ENCODE peak calls at places on chromosomes 16 and 17, in four cellular contexts. One of them, this sample, is unnamed.

GRCh38 chr16:12067714-12068401 is 91.3 kb downstream of the SNX29 start:
- DNase-seq in BE2C: peak; percentile 58
- DNase-seq in AG04450: peak; percentile 78
- DNase-seq in fibroblast of lung: peak; percentile 89
- DNase-seq in this sample: no peak

GRCh38 chr16:46973457-46974324 is at the start of gene DNAJA2:
- DNase-seq in BE2C: peak; percentile 96
- DNase-seq in AG04450: peak; percentile 50
- DNase-seq in fibroblast of lung: peak; percentile 89
- DNase-seq in this sample: peak; percentile 28

GRCh38 chr17:7081341-7082062 is 1.5 kb upstream of the CLEC10A start:
- DNase-seq in BE2C: no peak
- DNase-seq in AG04450: no peak
- DNase-seq in fibroblast of lung: no peak
- DNase-seq in this sample: no peak

GRCh38 chr16:67563708-67564468 is 1.6 kb downstream of the CTCF start:
- DNase-seq in BE2C: no peak
- DNase-seq in AG04450: peak; percentile 57
- DNase-seq in fibroblast of lung: peak; percentile 93
- DNase-seq in this sample: no peak

GRCh38 chr17:73705594-73705993 is 61.3 kb upstream of the SDK2 start:
- DNase-seq in BE2C: peak; percentile 96
- DNase-seq in AG04450: no peak
- DNase-seq in fibroblast of lung: peak; percentile 52
- DNase-seq in this sample: peak; percentile 71

GRCh38 chr17:68622423-68622822 is 21.3 kb upstream of the FAM20A start:
- DNase-seq in BE2C: no peak
- DNase-seq in AG04450: no peak
- DNase-seq in fibroblast of lung: no peak
- DNase-seq in this sample: no peak

GRCh38 chr16:67842509-67843342 is 606 bp downstream of the THAP11 start:
- DNase-seq in BE2C: peak; percentile 73
- DNase-seq in AG04450: no peak
- DNase-seq in fibroblast of lung: peak; percentile 60
- DNase-seq in this sample: no peak

GRCh38 chr17:46810837-46811236 is 7.7 kb downstream of the WNT3 start:
- DNase-seq in BE2C: no peak
- DNase-seq in AG04450: no peak
- DNase-seq in fibroblast of lung: no peak
- DNase-seq in this sample: no peak

GRCh38 chr16:57606147-57606846 is 22.1 kb upstream of the ADGRG1 start:
- DNase-seq in BE2C: no peak
- DNase-seq in AG04450: no peak
- DNase-seq in fibroblast of lung: no peak
- DNase-seq in this sample: no peak

GRCh38 chr16:1331712-1332617 is 1.5 kb upstream of the BAIAP3 start:
- DNase-seq in BE2C: peak; percentile 61
- DNase-seq in AG04450: no peak
- DNase-seq in fibroblast of lung: peak; percentile 32
- DNase-seq in this sample: peak; percentile 12

GRCh38 chr17:34816806-34817205 is 144.5 kb downstream of the CCT6B start:
- DNase-seq in BE2C: no peak
- DNase-seq in AG04450: no peak
- DNase-seq in fibroblast of lung: no peak
- DNase-seq in this sample: no peak

GRCh38 chr16:88924834-88925539 is 52.0 kb downstream of the CBFA2T3 start:
- DNase-seq in BE2C: peak; percentile 88
- DNase-seq in AG04450: peak; percentile 20
- DNase-seq in fibroblast of lung: peak; percentile 59
- DNase-seq in this sample: no peak

GRCh38 chr16:51538707-51539604 is 387.9 kb upstream of the SALL1 start:
- DNase-seq in BE2C: no peak
- DNase-seq in AG04450: peak; percentile 67
- DNase-seq in fibroblast of lung: peak; percentile 93
- DNase-seq in this sample: peak; percentile 64

GRCh38 chr17:59038734-59039133 is 67.9 kb downstream of the TRIM37 start:
- DNase-seq in BE2C: no peak
- DNase-seq in AG04450: peak; percentile 34
- DNase-seq in fibroblast of lung: peak; percentile 36
- DNase-seq in this sample: no peak

GRCh38 chr16:74586948-74587347 is 20.0 kb downstream of the GLG1 start:
- DNase-seq in BE2C: no peak
- DNase-seq in AG04450: no peak
- DNase-seq in fibroblast of lung: no peak
- DNase-seq in this sample: no peak

GRCh38 chr17:43665387-43666101 is 3.8 kb upstream of the MEOX1 start:
- DNase-seq in BE2C: no peak
- DNase-seq in AG04450: no peak
- DNase-seq in fibroblast of lung: no peak
- DNase-seq in this sample: no peak

GRCh38 chr16:3157229-3158013 is 22.6 kb downstream of the ZNF213 start:
- DNase-seq in BE2C: peak; percentile 79
- DNase-seq in AG04450: peak; percentile 89
- DNase-seq in fibroblast of lung: peak; percentile 94
- DNase-seq in this sample: peak; percentile 73

GRCh38 chr17:82615084-82616020 is 32.9 kb downstream of the WDR45B start:
- DNase-seq in BE2C: no peak
- DNase-seq in AG04450: no peak
- DNase-seq in fibroblast of lung: no peak
- DNase-seq in this sample: no peak

GRCh38 chr16:57432989-57433388 is 14.2 kb downstream of the CIAPIN1 start:
- DNase-seq in BE2C: no peak
- DNase-seq in AG04450: no peak
- DNase-seq in fibroblast of lung: no peak
- DNase-seq in this sample: no peak

GRCh38 chr16:30787613-30788378 is 791 bp upstream of the ZNF629 start:
- DNase-seq in BE2C: no peak
- DNase-seq in AG04450: no peak
- DNase-seq in fibroblast of lung: no peak
- DNase-seq in this sample: no peak

GRCh38 chr16:88074041-88074440 is 122.8 kb downstream of the BANP start:
- DNase-seq in BE2C: no peak
- DNase-seq in AG04450: no peak
- DNase-seq in fibroblast of lung: no peak
- DNase-seq in this sample: no peak

GRCh38 chr17:2684549-2684948 is 27.0 kb downstream of the CLUH start:
- DNase-seq in BE2C: no peak
- DNase-seq in AG04450: no peak
- DNase-seq in fibroblast of lung: no peak
- DNase-seq in this sample: no peak

GRCh38 chr16:17475104-17475503 is 4.3 kb upstream of the XYLT1 start:
- DNase-seq in BE2C: no peak
- DNase-seq in AG04450: no peak
- DNase-seq in fibroblast of lung: no peak
- DNase-seq in this sample: no peak

GRCh38 chr17:47701603-47702002 is 7.6 kb downstream of the TBKBP1 start:
- DNase-seq in BE2C: peak; percentile 82
- DNase-seq in AG04450: no peak
- DNase-seq in fibroblast of lung: no peak
- DNase-seq in this sample: no peak

GRCh38 chr17:64410750-64411490 is 20.3 kb upstream of the PECAM1 start:
- DNase-seq in BE2C: no peak
- DNase-seq in AG04450: no peak
- DNase-seq in fibroblast of lung: no peak
- DNase-seq in this sample: no peak

GRCh38 chr16:31569360-31569717 is 41.6 kb downstream of the AHSP start:
- DNase-seq in BE2C: no peak
- DNase-seq in AG04450: no peak
- DNase-seq in fibroblast of lung: no peak
- DNase-seq in this sample: no peak

GRCh38 chr17:60534613-60535157 is 8.6 kb upstream of the APPBP2 start:
- DNase-seq in BE2C: no peak
- DNase-seq in AG04450: no peak
- DNase-seq in fibroblast of lung: no peak
- DNase-seq in this sample: no peak

GRCh38 chr17:3535253-3535995 is 22.2 kb downstream of the TRPV3 start:
- DNase-seq in BE2C: peak; percentile 25
- DNase-seq in AG04450: no peak
- DNase-seq in fibroblast of lung: peak; percentile 81
- DNase-seq in this sample: no peak

DNA sequence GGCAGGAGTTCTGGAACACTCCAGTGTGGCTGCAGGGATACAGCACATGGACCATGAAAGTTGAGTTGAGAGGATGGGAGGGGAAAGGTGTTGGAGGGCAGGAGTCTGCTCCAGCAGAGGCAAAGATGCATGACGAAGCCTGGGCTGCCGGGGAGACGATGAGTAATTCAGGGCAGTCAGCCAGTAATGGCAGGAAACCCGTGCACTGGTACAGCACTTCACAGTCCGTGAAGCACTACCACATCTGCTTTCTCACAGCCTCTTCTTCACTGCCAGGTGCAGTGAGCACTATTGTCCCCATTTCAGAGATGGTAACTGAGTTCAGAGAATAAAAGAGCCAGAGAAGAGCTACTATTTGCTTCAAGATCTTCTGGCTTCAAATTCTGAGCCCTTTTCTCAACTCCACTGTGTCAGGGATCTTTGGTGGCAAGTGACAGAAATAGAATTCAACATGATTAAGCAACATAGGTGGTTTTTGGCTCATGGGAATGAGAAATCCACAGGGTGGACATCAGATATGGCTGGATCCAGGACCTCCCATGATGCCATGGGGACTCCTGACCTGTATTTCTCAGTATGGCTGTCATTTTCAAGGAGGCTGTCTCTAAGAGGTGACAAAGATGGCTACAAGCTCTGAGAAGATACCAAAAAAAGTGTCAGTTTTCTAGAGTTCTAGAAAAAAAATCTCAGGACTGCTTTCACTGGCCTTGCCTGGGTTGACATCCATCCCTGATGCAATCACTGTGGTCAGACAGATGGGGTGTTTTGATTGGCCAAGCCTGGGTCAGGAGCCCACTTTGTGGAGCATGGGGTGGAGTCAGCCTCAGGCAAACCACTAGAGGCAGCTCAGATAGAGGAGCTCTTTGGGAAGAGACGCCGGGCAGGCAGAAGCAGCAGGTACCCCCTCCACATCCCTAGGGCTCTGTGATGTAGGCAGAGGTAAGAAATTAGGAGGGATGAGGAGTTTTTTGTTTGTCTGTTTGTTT is 24.7 kb downstream of the IL21R start:
- DNase-seq in BE2C: no peak
- DNase-seq in AG04450: peak; percentile 71
- DNase-seq in fibroblast of lung: peak; percentile 88
- DNase-seq in this sample: peak; percentile 65
- TF ChIP-seq CTCF in BE2C: no peak
- TF ChIP-seq CTCF in AG04450: peak; percentile 22
- TF ChIP-seq CTCF in fibroblast of lung: peak; percentile 30
- TF ChIP-seq CTCF in this sample: no peak

GRCh38 chr17:81049372-81049911 is 14.5 kb downstream of the BAIAP2 start:
- DNase-seq in BE2C: no peak
- DNase-seq in AG04450: no peak
- DNase-seq in fibroblast of lung: no peak
- DNase-seq in this sample: no peak
- TF ChIP-seq CTCF in BE2C: no peak
- TF ChIP-seq CTCF in AG04450: no peak
- TF ChIP-seq CTCF in fibroblast of lung: no peak
- TF ChIP-seq CTCF in this sample: no peak

GRCh38 chr17:10125761-10126553 is 72.4 kb downstream of the GAS7 start:
- DNase-seq in BE2C: no peak
- DNase-seq in AG04450: no peak
- DNase-seq in fibroblast of lung: peak; percentile 51
- DNase-seq in this sample: no peak

GRCh38 chr17:10130263-10130662 is 68.1 kb downstream of the GAS7 start:
- DNase-seq in BE2C: no peak
- DNase-seq in AG04450: peak; percentile 61
- DNase-seq in fibroblast of lung: peak; percentile 39
- DNase-seq in this sample: no peak

GRCh38 chr17:10126554-10127493 is 71.6 kb downstream of the GAS7 start:
- DNase-seq in BE2C: no peak
- DNase-seq in AG04450: no peak
- DNase-seq in fibroblast of lung: peak; percentile 90
- DNase-seq in this sample: no peak

GRCh38 chr17:10130733-10131132 is 67.7 kb downstream of the GAS7 start:
- DNase-seq in BE2C: no peak
- DNase-seq in AG04450: no peak
- DNase-seq in fibroblast of lung: no peak
- DNase-seq in this sample: no peak

DNA sequence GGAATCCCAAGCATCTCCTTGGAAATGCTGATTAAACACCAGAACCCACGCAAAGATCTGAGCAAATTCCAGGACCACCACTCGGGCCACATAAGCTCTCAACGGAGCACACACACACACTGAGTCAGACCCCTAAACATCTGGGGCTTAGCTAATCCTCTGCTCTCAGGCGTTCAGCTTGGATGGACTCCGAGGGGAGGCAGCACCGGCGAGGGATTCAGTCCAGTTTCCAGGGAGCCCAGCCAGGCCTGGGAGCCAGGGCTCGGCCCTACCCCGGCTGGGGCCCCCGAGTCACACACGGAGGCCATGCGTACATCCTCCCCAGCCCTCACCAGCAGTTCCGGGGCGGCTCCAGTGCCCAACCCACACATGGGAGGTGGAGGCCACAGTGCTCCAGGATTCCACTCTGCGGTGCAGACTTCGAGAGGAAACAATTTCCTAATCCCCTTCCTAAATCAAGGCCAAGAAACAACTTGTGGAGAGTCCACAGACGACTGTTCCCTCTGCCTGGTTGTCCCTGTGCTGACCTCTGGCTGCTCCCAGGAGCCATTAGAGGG is 70.5 kb downstream of the GAS7 start:
- DNase-seq in BE2C: no peak
- DNase-seq in AG04450: peak; percentile 93
- DNase-seq in fibroblast of lung: peak; percentile 94
- DNase-seq in this sample: peak; percentile 84
- TF ChIP-seq CTCF in BE2C: no peak
- TF ChIP-seq CTCF in AG04450: no peak
- TF ChIP-seq CTCF in fibroblast of lung: peak; percentile 16
- TF ChIP-seq CTCF in this sample: peak; percentile 16

DNA sequence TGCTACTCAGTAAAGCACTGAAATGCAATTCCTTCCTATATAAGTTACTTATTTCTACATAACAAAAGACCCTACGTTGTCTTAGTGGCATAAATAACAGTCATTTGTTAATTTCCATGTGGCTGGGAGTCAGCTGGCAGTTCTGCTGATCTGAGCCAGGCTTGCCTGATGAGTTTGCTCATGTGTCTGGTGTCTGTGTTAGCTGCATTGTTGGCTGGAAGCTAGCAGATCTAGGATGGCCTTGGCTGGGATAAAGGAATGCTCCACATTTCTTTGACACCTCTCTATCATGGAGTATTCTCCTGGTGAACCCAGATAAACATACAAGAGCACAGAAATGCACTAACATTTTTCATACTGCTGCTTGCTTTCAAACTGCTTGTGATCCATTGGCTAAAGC is 264.4 kb upstream of the MON1B start:
- DNase-seq in BE2C: no peak
- DNase-seq in AG04450: no peak
- DNase-seq in fibroblast of lung: no peak
- DNase-seq in this sample: no peak
- TF ChIP-seq CTCF in BE2C: no peak
- TF ChIP-seq CTCF in AG04450: no peak
- TF ChIP-seq CTCF in fibroblast of lung: no peak
- TF ChIP-seq CTCF in this sample: no peak